ENCODE peak calls at places on chromosome 13, in five cellular contexts. K is cardiac muscle cell, F is heart left ventricle, X is tibial artery, Q is uterus. Z is an unnamed sample.

GRCh38 chr13:87827479-87827878 is 156.3 kb downstream of the SLITRK5 start:
- DNase-seq in X (no peak), F (no peak), Q (no peak), K (no peak), Z (no peak)

GRCh38 chr13:51782026-51782710 is 21.8 kb downstream of the DHRS12 start:
- DNase-seq in Q (no peak), F (no peak), K (no peak), X (no peak), Z (no peak)

GRCh38 chr13:75612354-75612753 is 23.8 kb upstream of the LMO7 start:
- DNase-seq in F (no peak), Q (no peak), K (no peak), X (no peak), Z (no peak)

GRCh38 chr13:25186187-25186586 is 14.1 kb upstream of the AMER2 start:
- DNase-seq in F (no peak), X (no peak), Q (no peak), K (no peak), Z (no peak)

GRCh38 chr13:30615851-30616311 is 1.8 kb upstream of the USPL1 start:
- DNase-seq in F (no peak), Q (no peak), K (peak), X (no peak), Z (no peak)

GRCh38 chr13:97310809-97311436 is 88.8 kb downstream of the MBNL2 start:
- DNase-seq in F (no peak), X (no peak), K (no peak), Q (no peak), Z (no peak)

GRCh38 chr13:40259899-40260298 is 406.5 kb downstream of the FOXO1 start:
- DNase-seq in F (no peak), X (no peak), K (no peak), Q (peak), Z (no peak)

GRCh38 chr13:41313117-41313516 is 2.0 kb downstream of the NAA16 start:
- DNase-seq in Q (no peak), F (no peak), K (no peak), X (no peak), Z (no peak)

GRCh38 chr13:53001444-53001843 is 27.2 kb upstream of the OLFM4 start:
- DNase-seq in F (no peak), X (no peak), K (no peak), Q (no peak), Z (no peak)

GRCh38 chr13:60838581-60838980 is 441.6 kb downstream of the TDRD3 start:
- DNase-seq in K (no peak), X (no peak), Q (no peak), F (no peak), Z (no peak)

GRCh38 chr13:113776231-113777125 is 17.5 kb downstream of the TMEM255B start:
- DNase-seq in Q (no peak), X (no peak), K (no peak), F (no peak), Z (no peak)

GRCh38 chr13:43767351-43767901 is 19.3 kb downstream of the ENOX1 start:
- DNase-seq in F (peak), Q (peak), K (peak), X (peak), Z (no peak)

GRCh38 chr13:110410906-110411305 is 103.8 kb downstream of the COL4A2 start:
- DNase-seq in F (no peak), Q (no peak), K (no peak), X (no peak), Z (no peak)

GRCh38 chr13:98919566-98919965 is 58.3 kb downstream of the DOCK9 start:
- DNase-seq in K (no peak), F (no peak), X (no peak), Q (no peak), Z (no peak)

GRCh38 chr13:28754698-28755545 is 36.2 kb upstream of the SLC46A3 start:
- DNase-seq in X (no peak), Q (peak), K (peak), F (peak), Z (no peak)

GRCh38 chr13:85659493-85659892 is 139.7 kb downstream of the SLITRK6 start:
- DNase-seq in K (no peak), X (no peak), F (no peak), Q (no peak), Z (no peak)

GRCh38 chr13:79056706-79057105 is 349.3 kb downstream of the RBM26 start:
- DNase-seq in F (no peak), X (no peak), K (no peak), Q (no peak), Z (no peak)
- TF ChIP-seq CTCF in F (no peak), X (no peak), K (no peak), Q (no peak), Z (no peak)

GRCh38 chr13:91922969-91923592 is 524.7 kb downstream of the GPC5 start:
- DNase-seq in X (no peak), K (peak), Q (no peak), F (no peak), Z (no peak)
- TF ChIP-seq CTCF in X (no peak), K (peak), Q (no peak), F (no peak), Z (peak)

DNA sequence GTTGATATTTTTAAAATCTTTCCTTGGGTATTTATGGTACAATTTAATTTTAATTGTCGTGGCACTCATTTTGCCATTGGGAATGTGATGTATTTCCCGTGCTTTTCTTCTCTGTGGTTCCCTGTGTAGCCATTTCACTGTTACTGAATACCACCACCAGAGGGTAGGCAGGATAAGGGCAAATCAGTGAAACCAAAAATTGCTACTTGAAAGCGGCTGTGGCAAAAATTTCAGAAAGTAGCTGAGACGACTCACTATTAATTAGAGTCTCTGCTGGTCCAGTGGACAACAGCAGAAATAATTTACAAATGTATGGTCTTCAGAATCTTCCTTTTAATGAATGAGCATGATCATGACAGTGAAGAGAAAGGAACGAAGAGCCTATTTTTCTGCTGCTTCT is 34.4 kb upstream of the MIR17HG start:
- DNase-seq in Q (no peak), X (no peak), F (no peak), K (peak), Z (no peak)
- TF ChIP-seq CTCF in Q (peak), X (peak), F (peak), K (peak), Z (peak)

DNA sequence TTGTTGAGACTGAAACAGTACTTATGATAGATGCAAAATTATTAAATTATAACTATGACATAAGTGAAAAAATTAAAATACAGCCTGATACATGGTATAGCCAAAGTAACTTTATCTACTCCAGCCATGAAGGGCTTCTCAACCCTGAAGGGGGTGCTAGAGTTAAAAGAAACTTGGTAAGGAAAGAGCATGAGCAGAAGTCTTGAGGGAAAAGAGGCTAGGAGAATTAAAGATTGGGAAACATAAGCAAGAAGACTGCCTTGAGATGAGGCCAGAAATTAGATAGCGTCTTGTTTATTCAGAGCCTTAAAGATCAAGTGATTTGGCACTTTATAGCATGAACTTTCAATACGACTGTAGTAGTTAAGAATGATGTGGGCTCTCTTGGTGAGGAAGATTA is 385.5 kb upstream of the PRR20A start:
- DNase-seq in Q (no peak), K (peak), F (no peak), X (no peak), Z (no peak)
- TF ChIP-seq CTCF in Q (no peak), K (no peak), F (no peak), X (no peak), Z (no peak)

DNA sequence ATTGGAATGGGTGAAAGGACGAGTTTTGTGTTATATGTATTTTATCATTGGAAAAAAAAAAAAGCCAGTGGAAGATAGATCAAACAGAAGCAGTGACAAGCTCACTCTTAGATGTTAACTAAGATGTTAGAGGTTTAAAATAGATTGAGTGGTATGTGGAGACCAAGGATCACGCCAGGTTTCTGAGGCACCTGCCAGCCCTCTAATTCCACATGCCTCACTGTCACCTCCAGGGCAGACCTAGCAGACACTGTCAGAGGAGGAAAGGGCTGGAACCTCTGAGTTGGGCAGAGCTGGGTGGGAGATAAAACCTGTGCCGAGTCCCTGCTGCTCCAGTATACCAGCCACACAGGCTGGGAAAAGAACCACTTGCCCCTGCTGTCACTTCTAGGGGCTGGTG is 57.5 kb upstream of the SIAH3 start:
- DNase-seq in K (no peak), Q (no peak), X (no peak), F (no peak), Z (no peak)
- TF ChIP-seq CTCF in K (no peak), Q (no peak), X (no peak), F (no peak), Z (no peak)